ENCODE peak calls at places on chromosomes 3 and 15, in ten cellular contexts. G is stimulated activated CD8-positive, alpha-beta memory T cell treated with anti-CD3 and anti-CD28 coated beads, Interleukin-15, amount 100 ng/mL, for 1 hour; E is bronchial epithelial cell; P is 8988T; N is activated T-cell treated with anti-CD3 and anti-CD28 coated beads for 24 hours; M is EH; K is SJSA1; Z is retina; F is heart left ventricle; B is esophagus muscularis mucosa. L is an unnamed sample.
A peak's percentile ranks its signal among the peaks of the same experiment; 100 is the strongest.

GRCh38 chr3:122623430-122623829 is 46.0 kb downstream of the PARP15 start:
- DNase-seq in M (no peak), F (no peak), B (no peak), K (no peak), G (no peak), E (no peak), N (no peak), Z (no peak), P (no peak), L (no peak)

GRCh38 chr3:50375200-50375931 is 16.0 kb upstream of the TMEM115 start:
- DNase-seq in N (no peak), P (peak; percentile 82), K (no peak), F (no peak), M (no peak), G (no peak), E (no peak), Z (no peak), B (no peak), L (no peak)

GRCh38 chr3:69811452-69812401 is 72.5 kb downstream of the MITF start:
- DNase-seq in M (peak; percentile 40), Z (no peak), P (no peak), B (no peak), F (no peak), G (no peak), N (no peak), E (no peak), K (no peak), L (no peak)

GRCh38 chr15:81491414-81492101 is 117.5 kb upstream of the TMC3 start:
- DNase-seq in K (no peak), N (no peak), F (no peak), G (no peak), B (no peak), P (no peak), M (no peak), E (no peak), Z (no peak), L (no peak)

GRCh38 chr3:138729279-138729678 is 105.4 kb downstream of the PIK3CB start:
- DNase-seq in N (no peak), G (no peak), P (no peak), M (peak; percentile 2), F (no peak), Z (no peak), E (no peak), B (no peak), K (no peak), L (no peak)

GRCh38 chr15:27353837-27354236 is 382.9 kb downstream of the GABRG3 start:
- DNase-seq in G (no peak), P (no peak), K (no peak), E (peak; percentile 47), N (no peak), F (no peak), M (no peak), Z (no peak), B (no peak), L (no peak)

GRCh38 chr15:77311618-77312398 is 108.1 kb downstream of the PEAK1 start:
- DNase-seq in B (no peak), M (peak; percentile 71), F (no peak), N (no peak), G (no peak), Z (no peak), E (peak; percentile 19), P (no peak), K (no peak), L (no peak)

GRCh38 chr3:152511904-152512303 is 243.2 kb downstream of the MBNL1 start:
- DNase-seq in E (no peak), P (no peak), B (no peak), F (no peak), G (no peak), K (no peak), Z (no peak), N (no peak), M (no peak), L (no peak)

GRCh38 chr3:13273604-13274105 is 146.5 kb downstream of the NUP210 start:
- DNase-seq in P (no peak), E (no peak), N (no peak), B (no peak), K (no peak), F (no peak), G (no peak), Z (no peak), M (no peak), L (no peak)

GRCh38 chr3:30347679-30348216 is 258.7 kb upstream of the TGFBR2 start:
- DNase-seq in G (no peak), E (peak; percentile 97), N (peak; percentile 52), F (no peak), K (peak; percentile 57), P (peak; percentile 17), M (peak; percentile 93), B (no peak), Z (no peak), L (peak; percentile 85)

GRCh38 chr3:40768536-40768935 is 243.8 kb downstream of the ZNF621 start:
- DNase-seq in E (peak; percentile 76), Z (no peak), B (peak; percentile 57), F (no peak), M (no peak), K (no peak), N (no peak), G (no peak), P (no peak), L (peak; percentile 21)

GRCh38 chr3:99895706-99896441 is 78.2 kb downstream of the CMSS1 start:
- DNase-seq in P (no peak), N (no peak), B (no peak), Z (no peak), G (no peak), K (peak; percentile 95), E (peak; percentile 94), F (no peak), M (peak; percentile 96), L (peak; percentile 78)

GRCh38 chr3:149667576-149667975 is 9.8 kb upstream of the WWTR1 start:
- DNase-seq in B (no peak), Z (no peak), M (no peak), P (no peak), G (no peak), N (no peak), E (no peak), F (no peak), K (no peak), L (no peak)

GRCh38 chr15:22263738-22264137 is 183.4 kb downstream of the OR4M2 start:
- DNase-seq in M (no peak), E (no peak), P (no peak), F (no peak), B (no peak), G (no peak), N (no peak), K (no peak), Z (no peak), L (no peak)

GRCh38 chr3:46711305-46711704 is 6.4 kb downstream of the PRSS50 start:
- DNase-seq in P (no peak), B (no peak), G (no peak), K (no peak), E (no peak), Z (no peak), M (no peak), N (no peak), F (peak; percentile 54), L (no peak)

GRCh38 chr15:29734917-29735572 is 87.2 kb downstream of the TJP1 start:
- DNase-seq in P (no peak), K (peak; percentile 87), N (no peak), B (no peak), G (no peak), E (peak; percentile 67), F (no peak), Z (no peak), M (peak; percentile 18), L (peak; percentile 89)

GRCh38 chr3:169400874-169401273 is 262.6 kb downstream of the MECOM start:
- DNase-seq in G (no peak), Z (no peak), K (no peak), N (no peak), F (no peak), M (no peak), E (no peak), P (no peak), B (no peak), L (no peak)

GRCh38 chr3:16521580-16521941 is 8.1 kb upstream of the RFTN1 start:
- DNase-seq in K (no peak), B (no peak), E (no peak), N (no peak), F (no peak), G (no peak), Z (no peak), M (no peak), P (no peak), L (no peak)

GRCh38 chr3:148955544-148956346 is 35.6 kb upstream of the GYG1 start:
- DNase-seq in Z (peak; percentile 87), K (peak; percentile 79), N (no peak), F (no peak), E (peak; percentile 45), P (no peak), M (peak; percentile 98), G (no peak), B (no peak), L (peak; percentile 66)

GRCh38 chr15:101255615-101256350 is 3.9 kb upstream of the CHSY1 start:
- DNase-seq in P (no peak), B (no peak), Z (no peak), E (no peak), M (peak; percentile 36), N (no peak), G (no peak), F (no peak), K (peak; percentile 13), L (no peak)

GRCh38 chr3:58041182-58041825 is 33.1 kb downstream of the FLNB start:
- DNase-seq in N (no peak), G (no peak), E (no peak), B (no peak), K (peak; percentile 55), P (no peak), F (no peak), M (peak; percentile 57), Z (peak; percentile 62), L (no peak)

GRCh38 chr3:45583021-45583851 is 11.3 kb upstream of the LIMD1 start:
- DNase-seq in E (no peak), Z (no peak), N (no peak), G (no peak), K (no peak), F (peak; percentile 87), B (no peak), P (no peak), M (no peak), L (no peak)

GRCh38 chr3:112333386-112334334 is 704 bp downstream of the CD200 start:
- DNase-seq in N (no peak), Z (peak; percentile 93), F (no peak), M (no peak), E (no peak), G (no peak), K (no peak), P (no peak), B (no peak), L (no peak)

GRCh38 chr3:17745301-17745700 is 2.9 kb upstream of the TBC1D5 start:
- DNase-seq in G (no peak), P (no peak), K (no peak), F (no peak), B (no peak), E (no peak), Z (no peak), N (no peak), M (no peak), L (no peak)

GRCh38 chr3:58074126-58074715 is 66.0 kb downstream of the FLNB start:
- DNase-seq in M (no peak), Z (no peak), B (no peak), F (no peak), N (no peak), G (no peak), E (no peak), P (no peak), K (no peak), L (no peak)

L was measured in MCF 10A.